ENCODE peak calls at places on chromosomes 13 and 19, in five cellular contexts. Z is stimulated activated CD8-positive, alpha-beta memory T cell treated with anti-CD3 and anti-CD28 coated beads, Interleukin-2, amount 100 ng/mL, for 48 hours; O is Panc1; V is CD8-positive, alpha-beta T cell; J is ovary. C is an unnamed sample.

GRCh38 chr13:42883142-42883541 is 101.8 kb downstream of the FAM216B start:
- DNase-seq in Z (no peak), J (no peak), V (no peak), O (no peak), C (no peak)

GRCh38 chr19:4208385-4209094 is 20.8 kb upstream of the EBI3 start:
- DNase-seq in Z (no peak), V (no peak), O (no peak), J (no peak), C (no peak)

GRCh38 chr19:2049741-2050348 is 1.2 kb downstream of the MKNK2 start:
- DNase-seq in J (peak; percentile 79), Z (no peak), V (peak; percentile 73), O (no peak), C (peak; percentile 86)

GRCh38 chr13:43805071-43805468 is 18.3 kb upstream of the ENOX1 start:
- DNase-seq in O (peak; percentile 50), J (no peak), V (no peak), Z (no peak), C (no peak)

GRCh38 chr13:67267136-67267535 is 37.0 kb upstream of the PCDH9 start:
- DNase-seq in O (no peak), Z (no peak), J (no peak), V (no peak), C (no peak)

GRCh38 chr19:36009220-36009619 is 607 bp upstream of the SYNE4 start:
- DNase-seq in J (peak; percentile 66), V (peak; percentile 41), O (no peak), Z (peak; percentile 42), C (no peak)

GRCh38 chr13:66102864-66103263 is 1127.3 kb downstream of the PCDH9 start:
- DNase-seq in O (no peak), J (no peak), V (no peak), Z (no peak), C (no peak)

GRCh38 chr19:2460245-2460644 is 3.5 kb upstream of the LMNB2 start:
- DNase-seq in Z (no peak), O (no peak), V (no peak), J (no peak), C (no peak)

GRCh38 chr13:102452831-102453230 is 51.0 kb upstream of the FGF14 start:
- DNase-seq in J (no peak), V (no peak), O (no peak), Z (no peak), C (no peak)

GRCh38 chr13:44853641-44854040 is 135.6 kb downstream of the NUFIP1 start:
- DNase-seq in J (no peak), Z (no peak), O (no peak), V (no peak), C (no peak)

GRCh38 chr19:55261671-55262126 is 2.9 kb upstream of the PPP6R1 start:
- DNase-seq in J (no peak), O (no peak), V (no peak), Z (no peak), C (no peak)

C was measured in B cell.